ENCODE peak calls at places on chromosomes 6 and 20, in eight cellular contexts. P, W, M, U, B, Z, T and K are unnamed samples.

GRCh38 chr20:21184810-21185209 is 58.9 kb downstream of the KIZ start:
- DNase-seq in U (no peak), B (no peak), M (no peak), T (no peak), W (peak), P (no peak), Z (peak), K (no peak)

GRCh38 chr6:16840291-16840690 is 79.0 kb upstream of the ATXN1 start:
- DNase-seq in M (no peak), P (no peak), T (no peak), U (no peak), B (no peak), W (no peak), Z (no peak), K (no peak)

GRCh38 chr20:58890454-58891075 is 38.0 kb downstream of the GNAS start:
- DNase-seq in W (peak), M (peak), B (no peak), P (peak), U (peak), T (peak), Z (peak), K (peak)

GRCh38 chr20:4406627-4407026 is 315.1 kb upstream of the PRND start:
- DNase-seq in P (peak), M (no peak), Z (peak), W (no peak), B (no peak), U (no peak), T (no peak), K (no peak)

GRCh38 chr6:66662196-66662595 is 955.2 kb upstream of the EYS start:
- DNase-seq in T (no peak), P (peak), B (no peak), Z (peak), M (no peak), U (peak), W (peak), K (no peak)

GRCh38 chr6:157230971-157231370 is 92.3 kb downstream of the TMEM242 start:
- DNase-seq in U (no peak), Z (no peak), M (no peak), W (no peak), T (no peak), B (no peak), P (no peak), K (no peak)

GRCh38 chr6:111761783-111762312 is 111.4 kb downstream of the FYN start:
- DNase-seq in W (no peak), Z (peak), U (peak), M (no peak), T (no peak), B (no peak), P (peak), K (no peak)

GRCh38 chr6:22392711-22393110 is 95.9 kb upstream of the PRL start:
- DNase-seq in U (no peak), W (no peak), P (no peak), Z (peak), B (no peak), T (no peak), M (no peak), K (no peak)

GRCh38 chr6:125759184-125759902 is 9.9 kb downstream of the HEY2 start:
- DNase-seq in W (peak), B (no peak), Z (no peak), T (no peak), P (no peak), M (no peak), U (peak), K (no peak)

GRCh38 chr20:4484431-4485057 is 237.2 kb upstream of the PRND start:
- DNase-seq in Z (no peak), U (no peak), B (no peak), T (no peak), M (no peak), W (no peak), P (no peak), K (peak)

GRCh38 chr6:160273196-160273595 is 14.6 kb upstream of the SLC22A2 start:
- DNase-seq in U (no peak), W (no peak), Z (no peak), B (no peak), M (no peak), T (no peak), P (no peak), K (no peak)

GRCh38 chr20:50283922-50284810 is 93.5 kb downstream of the CEBPB start:
- DNase-seq in T (no peak), U (no peak), Z (peak), W (no peak), B (peak), M (no peak), P (peak), K (no peak)

GRCh38 chr6:56050530-56050929 is 175.1 kb upstream of the BMP5 start:
- DNase-seq in P (peak), M (no peak), U (no peak), T (no peak), Z (no peak), W (no peak), B (no peak), K (no peak)

GRCh38 chr20:25295386-25296093 is 47.7 kb downstream of the PYGB start:
- DNase-seq in U (no peak), Z (no peak), M (no peak), B (no peak), P (no peak), T (no peak), W (no peak), K (no peak)

GRCh38 chr20:25695532-25696383 is 895 bp downstream of the ZNF337 start:
- DNase-seq in T (no peak), M (no peak), Z (peak), W (peak), U (peak), P (no peak), B (no peak), K (no peak)

GRCh38 chr20:36845288-36845969 is 30.5 kb upstream of the TLDC2 start:
- DNase-seq in B (no peak), Z (no peak), W (no peak), M (no peak), P (no peak), T (no peak), U (peak), K (peak)

GRCh38 chr6:4474810-4475209 is 301.4 kb upstream of the CDYL start:
- DNase-seq in P (no peak), U (no peak), W (no peak), B (no peak), M (no peak), Z (no peak), T (no peak), K (no peak)

GRCh38 chr6:47743744-47744143 is 38.1 kb upstream of the OPN5 start:
- DNase-seq in T (no peak), M (no peak), U (no peak), P (no peak), B (no peak), W (no peak), Z (peak), K (no peak)

GRCh38 chr6:27757307-27757706 is 154.9 kb downstream of the OR2B2 start:
- DNase-seq in W (peak), M (peak), U (peak), T (no peak), B (no peak), P (peak), Z (no peak), K (no peak)

GRCh38 chr20:34680586-34680985 is 3.7 kb upstream of the PIGU start:
- DNase-seq in T (no peak), U (no peak), M (no peak), Z (no peak), P (peak), B (no peak), W (no peak), K (no peak)

GRCh38 chr6:3753228-3753795 is 1.8 kb upstream of the PXDC1 start:
- DNase-seq in T (no peak), W (no peak), Z (no peak), P (no peak), M (no peak), B (no peak), U (no peak), K (no peak)

GRCh38 chr20:15564981-15565380 is 1008.3 kb downstream of the KIF16B start:
- DNase-seq in U (no peak), Z (no peak), P (peak), M (no peak), T (no peak), W (no peak), B (no peak), K (no peak)

GRCh38 chr6:70838907-70839285 is 118.0 kb downstream of the B3GAT2 start:
- DNase-seq in U (no peak), Z (no peak), T (no peak), P (no peak), W (no peak), B (peak), M (no peak), K (peak)

GRCh38 chr6:150027806-150028565 is 2.7 kb upstream of the RAET1L start:
- DNase-seq in U (no peak), B (no peak), W (no peak), T (no peak), Z (no peak), M (no peak), P (no peak), K (no peak)

GRCh38 chr20:62914970-62915457 is 11.3 kb downstream of the DIDO1 start:
- DNase-seq in B (no peak), W (peak), P (peak), U (peak), Z (peak), T (no peak), M (no peak), K (no peak)

GRCh38 chr6:30091577-30092381 is 16.2 kb upstream of the RNF39 start:
- DNase-seq in M (no peak), Z (peak), B (no peak), W (no peak), T (no peak), P (peak), U (no peak), K (no peak)

GRCh38 chr20:41052742-41053419 is 24.3 kb downstream of the TOP1 start:
- DNase-seq in Z (peak), M (no peak), W (peak), U (peak), B (no peak), P (no peak), T (no peak), K (no peak)

GRCh38 chr20:62603021-62603906 is 39.0 kb upstream of the SLCO4A1 start:
- DNase-seq in W (peak), T (no peak), P (peak), U (no peak), M (no peak), B (peak), Z (peak), K (peak)

GRCh38 chr6:52547647-52548352 is 29.1 kb downstream of the TRAM2 start:
- DNase-seq in M (no peak), T (no peak), W (no peak), B (no peak), Z (peak), P (no peak), U (no peak), K (no peak)

GRCh38 chr20:15658295-15658694 is 915.0 kb downstream of the KIF16B start:
- DNase-seq in Z (no peak), W (no peak), T (no peak), B (no peak), P (no peak), M (no peak), U (peak), K (no peak)

GRCh38 chr6:55569638-55570037 is 9.4 kb downstream of the HMGCLL1 start:
- DNase-seq in B (no peak), P (no peak), W (no peak), T (no peak), U (no peak), Z (no peak), M (no peak), K (no peak)

GRCh38 chr6:148471624-148472494 is 129.2 kb downstream of the SASH1 start:
- DNase-seq in M (no peak), T (no peak), U (no peak), Z (peak), P (no peak), B (no peak), W (peak), K (no peak)